ENCODE peak calls at places on chromosomes 1 and 21, in eight cellular contexts. One of them, this sample, is unnamed.

GRCh38 chr1:151408891-151409290 is 9.5 kb downstream of the PSMB4 start:
- DNase-seq in breast epithelium: no peak
- DNase-seq in neural progenitor cell: no peak
- DNase-seq in psoas muscle: no peak
- DNase-seq in heart right ventricle: no peak
- DNase-seq in thoracic aorta: no peak
- DNase-seq in H1: no peak
- DNase-seq in uterus: no peak
- DNase-seq in this sample: no peak

GRCh38 chr1:209567788-209568187 is 15.7 kb upstream of the CAMK1G start:
- DNase-seq in H1: no peak
- DNase-seq in breast epithelium: no peak
- DNase-seq in uterus: no peak
- DNase-seq in heart right ventricle: no peak
- DNase-seq in psoas muscle: no peak
- DNase-seq in thoracic aorta: no peak
- DNase-seq in neural progenitor cell: no peak
- DNase-seq in this sample: no peak

GRCh38 chr1:234535763-234536515 is 57.0 kb upstream of the TARBP1 start:
- DNase-seq in psoas muscle: peak; percentile 55
- DNase-seq in thoracic aorta: peak; percentile 29
- DNase-seq in uterus: peak; percentile 65
- DNase-seq in heart right ventricle: peak; percentile 84
- DNase-seq in neural progenitor cell: peak; percentile 61
- DNase-seq in H1: no peak
- DNase-seq in breast epithelium: peak; percentile 76
- DNase-seq in this sample: no peak

GRCh38 chr1:111251570-111251969 is 24.1 kb downstream of the CHI3L2 start:
- DNase-seq in H1: no peak
- DNase-seq in heart right ventricle: no peak
- DNase-seq in uterus: no peak
- DNase-seq in thoracic aorta: no peak
- DNase-seq in neural progenitor cell: no peak
- DNase-seq in psoas muscle: no peak
- DNase-seq in breast epithelium: no peak
- DNase-seq in this sample: no peak

GRCh38 chr1:85319931-85320330 is 43.5 kb upstream of the BCL10 start:
- DNase-seq in uterus: no peak
- DNase-seq in heart right ventricle: no peak
- DNase-seq in H1: no peak
- DNase-seq in neural progenitor cell: no peak
- DNase-seq in thoracic aorta: no peak
- DNase-seq in breast epithelium: no peak
- DNase-seq in psoas muscle: no peak
- DNase-seq in this sample: no peak

GRCh38 chr21:36483095-36483494 is 3.2 kb upstream of the CLDN14 start:
- DNase-seq in heart right ventricle: no peak
- DNase-seq in thoracic aorta: no peak
- DNase-seq in H1: no peak
- DNase-seq in uterus: no peak
- DNase-seq in neural progenitor cell: no peak
- DNase-seq in psoas muscle: no peak
- DNase-seq in breast epithelium: no peak
- DNase-seq in this sample: no peak

GRCh38 chr1:154557939-154558609 is 388 bp downstream of the UBE2Q1 start:
- DNase-seq in neural progenitor cell: no peak
- DNase-seq in psoas muscle: peak; percentile 48
- DNase-seq in uterus: peak; percentile 55
- DNase-seq in breast epithelium: peak; percentile 63
- DNase-seq in H1: peak; percentile 50
- DNase-seq in heart right ventricle: peak; percentile 50
- DNase-seq in thoracic aorta: no peak
- DNase-seq in this sample: peak; percentile 85

GRCh38 chr1:27052527-27052926 is 39.9 kb upstream of the TENT5B start:
- DNase-seq in psoas muscle: no peak
- DNase-seq in neural progenitor cell: no peak
- DNase-seq in heart right ventricle: no peak
- DNase-seq in thoracic aorta: no peak
- DNase-seq in uterus: no peak
- DNase-seq in H1: no peak
- DNase-seq in breast epithelium: no peak
- DNase-seq in this sample: no peak

GRCh38 chr1:55817027-55817426 is 601.9 kb upstream of the USP24 start:
- DNase-seq in heart right ventricle: no peak
- DNase-seq in psoas muscle: no peak
- DNase-seq in neural progenitor cell: no peak
- DNase-seq in H1: no peak
- DNase-seq in uterus: no peak
- DNase-seq in thoracic aorta: no peak
- DNase-seq in breast epithelium: no peak
- DNase-seq in this sample: no peak

GRCh38 chr1:88180449-88181108 is 503.5 kb upstream of the PKN2 start:
- DNase-seq in heart right ventricle: peak; percentile 52
- DNase-seq in uterus: peak; percentile 51
- DNase-seq in breast epithelium: peak; percentile 54
- DNase-seq in psoas muscle: peak; percentile 35
- DNase-seq in neural progenitor cell: peak; percentile 87
- DNase-seq in thoracic aorta: no peak
- DNase-seq in H1: peak; percentile 79
- DNase-seq in this sample: peak; percentile 72

GRCh38 chr1:8238141-8239038 is 79.5 kb upstream of the SLC45A1 start:
- DNase-seq in psoas muscle: no peak
- DNase-seq in neural progenitor cell: no peak
- DNase-seq in uterus: no peak
- DNase-seq in thoracic aorta: no peak
- DNase-seq in breast epithelium: no peak
- DNase-seq in H1: no peak
- DNase-seq in heart right ventricle: no peak
- DNase-seq in this sample: no peak

GRCh38 chr1:52970149-52970548 is 43.1 kb downstream of the SCP2 start:
- DNase-seq in psoas muscle: no peak
- DNase-seq in neural progenitor cell: peak; percentile 33
- DNase-seq in thoracic aorta: no peak
- DNase-seq in breast epithelium: no peak
- DNase-seq in H1: no peak
- DNase-seq in heart right ventricle: no peak
- DNase-seq in uterus: no peak
- DNase-seq in this sample: no peak

GRCh38 chr1:175493321-175493998 is 249.9 kb downstream of the TNR start:
- DNase-seq in psoas muscle: no peak
- DNase-seq in uterus: no peak
- DNase-seq in breast epithelium: no peak
- DNase-seq in thoracic aorta: no peak
- DNase-seq in neural progenitor cell: peak; percentile 18
- DNase-seq in H1: peak; percentile 48
- DNase-seq in heart right ventricle: no peak
- DNase-seq in this sample: no peak

GRCh38 chr1:183942933-183943693 is 94.4 kb downstream of the COLGALT2 start:
- DNase-seq in uterus: no peak
- DNase-seq in H1: no peak
- DNase-seq in breast epithelium: no peak
- DNase-seq in thoracic aorta: no peak
- DNase-seq in psoas muscle: no peak
- DNase-seq in neural progenitor cell: peak; percentile 84
- DNase-seq in heart right ventricle: peak; percentile 38
- DNase-seq in this sample: no peak

GRCh38 chr21:29258626-29259335 is 39.9 kb upstream of the BACH1 start:
- DNase-seq in psoas muscle: no peak
- DNase-seq in H1: no peak
- DNase-seq in heart right ventricle: no peak
- DNase-seq in uterus: no peak
- DNase-seq in thoracic aorta: no peak
- DNase-seq in neural progenitor cell: no peak
- DNase-seq in breast epithelium: no peak
- DNase-seq in this sample: no peak

GRCh38 chr1:42330215-42330614 is 4.8 kb downstream of the FOXJ3 start:
- DNase-seq in thoracic aorta: no peak
- DNase-seq in breast epithelium: no peak
- DNase-seq in psoas muscle: no peak
- DNase-seq in heart right ventricle: no peak
- DNase-seq in H1: no peak
- DNase-seq in uterus: no peak
- DNase-seq in neural progenitor cell: no peak
- DNase-seq in this sample: no peak

GRCh38 chr1:115946116-115946515 is 30.2 kb upstream of the SLC22A15 start:
- DNase-seq in thoracic aorta: no peak
- DNase-seq in H1: no peak
- DNase-seq in neural progenitor cell: no peak
- DNase-seq in heart right ventricle: no peak
- DNase-seq in breast epithelium: no peak
- DNase-seq in uterus: no peak
- DNase-seq in psoas muscle: no peak
- DNase-seq in this sample: no peak

GRCh38 chr1:206117151-206117948 is at the start of gene AVPR1B:
- DNase-seq in thoracic aorta: no peak
- DNase-seq in heart right ventricle: peak; percentile 36
- DNase-seq in psoas muscle: peak; percentile 53
- DNase-seq in uterus: peak; percentile 40
- DNase-seq in H1: peak; percentile 75
- DNase-seq in breast epithelium: no peak
- DNase-seq in neural progenitor cell: peak; percentile 75
- DNase-seq in this sample: peak; percentile 71
- H3K27me3 ChIP-seq in thoracic aorta: no peaks in the 10 kb centered on the region
- H3K27me3 ChIP-seq in heart right ventricle: peaks cover 36% of the 10 kb centered on the region
- H3K27me3 ChIP-seq in psoas muscle: no peaks in the 10 kb centered on the region
- H3K27me3 ChIP-seq in uterus: no peaks in the 10 kb centered on the region
- H3K27me3 ChIP-seq in H1: peaks cover 22% of the 10 kb centered on the region
- H3K27me3 ChIP-seq in breast epithelium: no peaks in the 10 kb centered on the region
- H3K27me3 ChIP-seq in neural progenitor cell: peaks cover 54% of the 10 kb centered on the region
- H3K27me3 ChIP-seq in this sample: peaks cover 15% of the 10 kb centered on the region

GRCh38 chr1:220275430-220275829 is 3.2 kb upstream of the RAB3GAP2 start:
- DNase-seq in thoracic aorta: no peak
- DNase-seq in psoas muscle: no peak
- DNase-seq in neural progenitor cell: no peak
- DNase-seq in heart right ventricle: no peak
- DNase-seq in H1: no peak
- DNase-seq in breast epithelium: no peak
- DNase-seq in uterus: no peak
- DNase-seq in this sample: no peak

GRCh38 chr1:220271706-220272046 is 577 bp downstream of the RAB3GAP2 start:
- DNase-seq in breast epithelium: no peak
- DNase-seq in H1: no peak
- DNase-seq in uterus: no peak
- DNase-seq in heart right ventricle: peak; percentile 6
- DNase-seq in neural progenitor cell: no peak
- DNase-seq in thoracic aorta: no peak
- DNase-seq in psoas muscle: no peak
- DNase-seq in this sample: no peak

GRCh38 chr1:220272841-220273090 is 513 bp upstream of the RAB3GAP2 start:
- DNase-seq in neural progenitor cell: no peak
- DNase-seq in heart right ventricle: no peak
- DNase-seq in H1: no peak
- DNase-seq in psoas muscle: no peak
- DNase-seq in breast epithelium: no peak
- DNase-seq in uterus: no peak
- DNase-seq in thoracic aorta: no peak
- DNase-seq in this sample: no peak

GRCh38 chr1:220272047-220272840 is at the start of gene RAB3GAP2:
- DNase-seq in uterus: peak; percentile 94
- DNase-seq in thoracic aorta: peak; percentile 68
- DNase-seq in psoas muscle: peak; percentile 95
- DNase-seq in H1: peak; percentile 97
- DNase-seq in breast epithelium: peak; percentile 91
- DNase-seq in heart right ventricle: peak; percentile 95
- DNase-seq in neural progenitor cell: peak; percentile 97
- DNase-seq in this sample: peak; percentile 98

DNA sequence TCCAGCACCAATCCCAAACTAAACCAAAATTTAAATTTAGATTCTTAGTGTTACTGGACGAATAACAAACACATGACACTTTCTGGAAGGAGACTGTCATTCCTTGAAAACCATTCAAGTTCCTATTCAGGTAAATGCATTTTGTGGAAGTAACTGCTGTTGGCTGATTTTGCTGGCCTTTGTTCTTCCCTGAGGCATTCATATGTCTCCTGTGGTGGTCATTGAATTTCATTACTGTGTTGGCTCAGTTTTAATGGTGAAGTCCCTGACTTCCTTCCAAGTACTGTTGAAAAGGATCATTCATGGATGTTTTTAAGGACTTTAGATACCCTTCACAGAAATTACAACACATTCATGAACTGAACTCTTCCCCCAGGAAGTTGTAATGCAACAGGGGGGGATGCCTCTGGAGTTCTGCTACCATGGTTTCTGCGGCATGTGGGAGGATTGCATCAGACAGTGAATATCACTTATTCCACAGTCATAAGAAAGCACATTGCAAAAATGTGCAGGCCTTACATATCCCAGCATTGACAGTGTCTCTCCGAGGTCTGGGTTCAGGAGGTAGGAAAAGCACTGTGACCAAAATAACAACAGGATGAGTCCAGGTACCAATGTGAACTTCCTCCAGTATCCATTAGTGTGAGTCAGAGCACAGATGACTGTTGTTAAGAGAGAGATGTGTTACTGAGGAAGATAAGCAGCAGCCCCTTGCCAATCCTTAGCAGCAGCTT is 2.0 kb upstream of the RAB3GAP2 start:
- DNase-seq in neural progenitor cell: no peak
- DNase-seq in thoracic aorta: no peak
- DNase-seq in H1: no peak
- DNase-seq in breast epithelium: no peak
- DNase-seq in heart right ventricle: no peak
- DNase-seq in psoas muscle: no peak
- DNase-seq in uterus: no peak
- DNase-seq in this sample: no peak
- TF ChIP-seq CTCF in neural progenitor cell: no peak
- TF ChIP-seq CTCF in thoracic aorta: no peak
- TF ChIP-seq CTCF in H1: no peak
- TF ChIP-seq CTCF in breast epithelium: no peak
- TF ChIP-seq CTCF in heart right ventricle: no peak
- TF ChIP-seq CTCF in psoas muscle: no peak
- TF ChIP-seq CTCF in uterus: no peak
- TF ChIP-seq CTCF in this sample: no peak

GRCh38 chr1:35637401-35637809 is 3.9 kb downstream of the PSMB2 start:
- DNase-seq in uterus: no peak
- DNase-seq in neural progenitor cell: no peak
- DNase-seq in H1: no peak
- DNase-seq in heart right ventricle: no peak
- DNase-seq in breast epithelium: no peak
- DNase-seq in thoracic aorta: no peak
- DNase-seq in psoas muscle: no peak
- DNase-seq in this sample: no peak
- H3K4me3 ChIP-seq in uterus: peak overlapping the region; percentile 16
- H3K4me3 ChIP-seq in neural progenitor cell: no peak overlapping the region
- H3K4me3 ChIP-seq in H1: peak overlapping the region; percentile 29
- H3K4me3 ChIP-seq in heart right ventricle: peak overlapping the region; percentile 25
- H3K4me3 ChIP-seq in breast epithelium: peak overlapping the region; percentile 23
- H3K4me3 ChIP-seq in thoracic aorta: peak overlapping the region; percentile 63
- H3K4me3 ChIP-seq in psoas muscle: peak overlapping the region; percentile 96
- H3K4me3 ChIP-seq in this sample: peak overlapping the region; percentile 39

DNA sequence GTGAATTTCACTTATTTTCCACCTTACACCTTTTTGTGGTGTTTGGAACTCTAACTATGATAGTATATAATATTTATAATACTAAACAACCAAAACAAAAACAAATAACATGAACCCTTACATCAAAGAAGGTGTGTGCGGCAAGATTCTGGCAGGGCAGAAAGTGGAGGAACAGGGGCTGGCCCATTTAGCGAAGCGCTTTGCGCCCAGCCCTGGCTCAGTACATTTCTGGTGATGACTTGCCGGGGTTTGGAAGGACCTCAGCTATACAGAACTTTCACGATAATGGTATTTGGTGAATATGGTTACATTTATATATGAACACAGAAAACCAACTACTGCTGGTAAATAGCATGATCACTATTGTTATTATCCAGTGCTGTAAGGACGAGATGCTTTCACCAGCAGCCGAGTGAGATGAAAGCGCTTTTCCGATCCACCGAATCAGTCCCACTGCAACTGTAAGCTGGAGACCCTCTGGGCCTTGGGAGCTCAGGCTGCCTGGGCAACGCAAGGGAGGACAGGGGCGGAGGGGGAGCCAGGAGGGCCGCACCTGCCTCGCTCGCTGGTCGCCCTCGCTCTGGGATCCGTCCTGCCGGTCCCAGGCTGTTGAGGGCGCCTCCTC is 63.9 kb downstream of the CD247 start:
- DNase-seq in uterus: no peak
- DNase-seq in psoas muscle: no peak
- DNase-seq in H1: peak; percentile 76
- DNase-seq in neural progenitor cell: no peak
- DNase-seq in thoracic aorta: no peak
- DNase-seq in heart right ventricle: no peak
- DNase-seq in breast epithelium: no peak
- DNase-seq in this sample: no peak
- H3K27me3 ChIP-seq in uterus: no peaks in the 10 kb centered on the region
- H3K27me3 ChIP-seq in psoas muscle: no peaks in the 10 kb centered on the region
- H3K27me3 ChIP-seq in H1: peaks cover 28% of the 10 kb centered on the region
- H3K27me3 ChIP-seq in neural progenitor cell: peaks cover 47% of the 10 kb centered on the region
- H3K27me3 ChIP-seq in thoracic aorta: no peaks in the 10 kb centered on the region
- H3K27me3 ChIP-seq in heart right ventricle: no peaks in the 10 kb centered on the region
- H3K27me3 ChIP-seq in breast epithelium: no peaks in the 10 kb centered on the region
- H3K27me3 ChIP-seq in this sample: no peaks in the 10 kb centered on the region

This sample was measured in upper lobe of right lung.